ENCODE peak calls at places on chromosomes 5 and 9, in ten cellular contexts. One of them, this sample, is unnamed.

GRCh38 chr5:33491941-33492340 is 51.2 kb downstream of the TARS1 start:
- DNase-seq in CD4-positive, alpha-beta memory T cell: no peak
- DNase-seq in cardiac muscle cell: no peak
- DNase-seq in activated naive CD8-positive, alpha-beta T cell treated with anti-CD3 and anti-CD28 coated beads, Interleukin-2, amount 50 U/mL, for 24 hours: no peak
- DNase-seq in neuronal stem cell: no peak
- DNase-seq in right cardiac atrium: no peak
- DNase-seq in GM12865: no peak
- DNase-seq in H9: no peak
- DNase-seq in NCI-H69: no peak
- DNase-seq in ELR: no peak
- DNase-seq in this sample: no peak

GRCh38 chr9:135067091-135067710 is 20.3 kb upstream of the OLFM1 start:
- DNase-seq in CD4-positive, alpha-beta memory T cell: no peak
- DNase-seq in neuronal stem cell: no peak
- DNase-seq in H9: no peak
- DNase-seq in GM12865: no peak
- DNase-seq in activated naive CD8-positive, alpha-beta T cell treated with anti-CD3 and anti-CD28 coated beads, Interleukin-2, amount 50 U/mL, for 24 hours: no peak
- DNase-seq in right cardiac atrium: no peak
- DNase-seq in NCI-H69: no peak
- DNase-seq in ELR: no peak
- DNase-seq in cardiac muscle cell: no peak
- DNase-seq in this sample: no peak

GRCh38 chr9:104907278-104907951 is 20.5 kb downstream of the ABCA1 start:
- DNase-seq in GM12865: no peak
- DNase-seq in H9: no peak
- DNase-seq in neuronal stem cell: no peak
- DNase-seq in cardiac muscle cell: peak; percentile 92
- DNase-seq in right cardiac atrium: no peak
- DNase-seq in ELR: peak; percentile 90
- DNase-seq in activated naive CD8-positive, alpha-beta T cell treated with anti-CD3 and anti-CD28 coated beads, Interleukin-2, amount 50 U/mL, for 24 hours: no peak
- DNase-seq in CD4-positive, alpha-beta memory T cell: no peak
- DNase-seq in NCI-H69: no peak
- DNase-seq in this sample: no peak

GRCh38 chr9:78130004-78130403 is 98.4 kb upstream of the GNAQ start:
- DNase-seq in neuronal stem cell: no peak
- DNase-seq in cardiac muscle cell: peak; percentile 50
- DNase-seq in CD4-positive, alpha-beta memory T cell: no peak
- DNase-seq in right cardiac atrium: peak; percentile 30
- DNase-seq in H9: peak; percentile 86
- DNase-seq in GM12865: no peak
- DNase-seq in NCI-H69: peak; percentile 87
- DNase-seq in activated naive CD8-positive, alpha-beta T cell treated with anti-CD3 and anti-CD28 coated beads, Interleukin-2, amount 50 U/mL, for 24 hours: peak; percentile 8
- DNase-seq in ELR: peak; percentile 36
- DNase-seq in this sample: no peak

GRCh38 chr5:115096034-115096769 is 73.5 kb downstream of the TRIM36 start:
- DNase-seq in GM12865: no peak
- DNase-seq in ELR: peak; percentile 46
- DNase-seq in right cardiac atrium: no peak
- DNase-seq in CD4-positive, alpha-beta memory T cell: no peak
- DNase-seq in NCI-H69: peak; percentile 17
- DNase-seq in H9: no peak
- DNase-seq in neuronal stem cell: no peak
- DNase-seq in activated naive CD8-positive, alpha-beta T cell treated with anti-CD3 and anti-CD28 coated beads, Interleukin-2, amount 50 U/mL, for 24 hours: no peak
- DNase-seq in cardiac muscle cell: peak; percentile 5
- DNase-seq in this sample: peak; percentile 79

GRCh38 chr9:136848393-136849037 is 694 bp upstream of the PHPT1 start:
- DNase-seq in GM12865: peak; percentile 61
- DNase-seq in NCI-H69: peak; percentile 89
- DNase-seq in CD4-positive, alpha-beta memory T cell: no peak
- DNase-seq in neuronal stem cell: peak; percentile 27
- DNase-seq in H9: no peak
- DNase-seq in right cardiac atrium: peak; percentile 85
- DNase-seq in activated naive CD8-positive, alpha-beta T cell treated with anti-CD3 and anti-CD28 coated beads, Interleukin-2, amount 50 U/mL, for 24 hours: no peak
- DNase-seq in ELR: peak; percentile 55
- DNase-seq in cardiac muscle cell: peak; percentile 16
- DNase-seq in this sample: peak; percentile 36

GRCh38 chr9:25917593-25918426 is 239.6 kb upstream of the TUSC1 start:
- DNase-seq in right cardiac atrium: no peak
- DNase-seq in activated naive CD8-positive, alpha-beta T cell treated with anti-CD3 and anti-CD28 coated beads, Interleukin-2, amount 50 U/mL, for 24 hours: no peak
- DNase-seq in neuronal stem cell: no peak
- DNase-seq in NCI-H69: peak; percentile 48
- DNase-seq in cardiac muscle cell: no peak
- DNase-seq in ELR: no peak
- DNase-seq in CD4-positive, alpha-beta memory T cell: no peak
- DNase-seq in GM12865: no peak
- DNase-seq in H9: no peak
- DNase-seq in this sample: no peak

GRCh38 chr5:115168829-115169391 is 798 bp downstream of the TRIM36 start:
- DNase-seq in ELR: peak; percentile 39
- DNase-seq in neuronal stem cell: peak; percentile 44
- DNase-seq in CD4-positive, alpha-beta memory T cell: no peak
- DNase-seq in cardiac muscle cell: no peak
- DNase-seq in GM12865: peak; percentile 33
- DNase-seq in NCI-H69: peak; percentile 84
- DNase-seq in right cardiac atrium: no peak
- DNase-seq in activated naive CD8-positive, alpha-beta T cell treated with anti-CD3 and anti-CD28 coated beads, Interleukin-2, amount 50 U/mL, for 24 hours: peak; percentile 13
- DNase-seq in H9: peak; percentile 37
- DNase-seq in this sample: no peak

GRCh38 chr5:58497956-58498942 is 7.0 kb downstream of the GAPT start:
- DNase-seq in H9: peak; percentile 37
- DNase-seq in NCI-H69: peak; percentile 64
- DNase-seq in right cardiac atrium: no peak
- DNase-seq in GM12865: no peak
- DNase-seq in cardiac muscle cell: peak; percentile 67
- DNase-seq in CD4-positive, alpha-beta memory T cell: no peak
- DNase-seq in activated naive CD8-positive, alpha-beta T cell treated with anti-CD3 and anti-CD28 coated beads, Interleukin-2, amount 50 U/mL, for 24 hours: no peak
- DNase-seq in neuronal stem cell: peak; percentile 12
- DNase-seq in ELR: peak; percentile 54
- DNase-seq in this sample: no peak

GRCh38 chr9:115593587-115594091 is 475.7 kb upstream of the TNC start:
- DNase-seq in cardiac muscle cell: peak; percentile 68
- DNase-seq in GM12865: peak; percentile 24
- DNase-seq in right cardiac atrium: no peak
- DNase-seq in CD4-positive, alpha-beta memory T cell: no peak
- DNase-seq in NCI-H69: peak; percentile 52
- DNase-seq in activated naive CD8-positive, alpha-beta T cell treated with anti-CD3 and anti-CD28 coated beads, Interleukin-2, amount 50 U/mL, for 24 hours: no peak
- DNase-seq in neuronal stem cell: peak; percentile 53
- DNase-seq in H9: peak; percentile 36
- DNase-seq in ELR: peak; percentile 81
- DNase-seq in this sample: no peak

GRCh38 chr5:178074266-178074952 is 38.9 kb upstream of the N4BP3 start:
- DNase-seq in GM12865: peak; percentile 24
- DNase-seq in activated naive CD8-positive, alpha-beta T cell treated with anti-CD3 and anti-CD28 coated beads, Interleukin-2, amount 50 U/mL, for 24 hours: peak; percentile 30
- DNase-seq in right cardiac atrium: no peak
- DNase-seq in ELR: peak; percentile 29
- DNase-seq in cardiac muscle cell: peak; percentile 15
- DNase-seq in NCI-H69: peak; percentile 33
- DNase-seq in H9: no peak
- DNase-seq in neuronal stem cell: no peak
- DNase-seq in CD4-positive, alpha-beta memory T cell: no peak
- DNase-seq in this sample: peak; percentile 24

GRCh38 chr9:744790-745456 is 96.6 kb upstream of the DMRT1 start:
- DNase-seq in cardiac muscle cell: peak; percentile 35
- DNase-seq in right cardiac atrium: peak; percentile 89
- DNase-seq in NCI-H69: no peak
- DNase-seq in GM12865: no peak
- DNase-seq in H9: no peak
- DNase-seq in ELR: no peak
- DNase-seq in CD4-positive, alpha-beta memory T cell: no peak
- DNase-seq in neuronal stem cell: no peak
- DNase-seq in activated naive CD8-positive, alpha-beta T cell treated with anti-CD3 and anti-CD28 coated beads, Interleukin-2, amount 50 U/mL, for 24 hours: no peak
- DNase-seq in this sample: no peak

GRCh38 chr5:154543380-154543779 is 65.4 kb upstream of the HAND1 start:
- DNase-seq in NCI-H69: no peak
- DNase-seq in cardiac muscle cell: peak; percentile 39
- DNase-seq in activated naive CD8-positive, alpha-beta T cell treated with anti-CD3 and anti-CD28 coated beads, Interleukin-2, amount 50 U/mL, for 24 hours: no peak
- DNase-seq in CD4-positive, alpha-beta memory T cell: no peak
- DNase-seq in neuronal stem cell: no peak
- DNase-seq in ELR: no peak
- DNase-seq in GM12865: peak; percentile 43
- DNase-seq in H9: no peak
- DNase-seq in right cardiac atrium: no peak
- DNase-seq in this sample: no peak

GRCh38 chr9:129514497-129514867 is 106.4 kb downstream of the C9orf50 start:
- DNase-seq in cardiac muscle cell: no peak
- DNase-seq in H9: no peak
- DNase-seq in neuronal stem cell: no peak
- DNase-seq in GM12865: no peak
- DNase-seq in right cardiac atrium: no peak
- DNase-seq in ELR: no peak
- DNase-seq in NCI-H69: no peak
- DNase-seq in activated naive CD8-positive, alpha-beta T cell treated with anti-CD3 and anti-CD28 coated beads, Interleukin-2, amount 50 U/mL, for 24 hours: no peak
- DNase-seq in CD4-positive, alpha-beta memory T cell: no peak
- DNase-seq in this sample: no peak

GRCh38 chr9:127968046-127968445 is 12.7 kb downstream of the EEIG1 start:
- DNase-seq in H9: no peak
- DNase-seq in ELR: peak; percentile 90
- DNase-seq in activated naive CD8-positive, alpha-beta T cell treated with anti-CD3 and anti-CD28 coated beads, Interleukin-2, amount 50 U/mL, for 24 hours: peak; percentile 46
- DNase-seq in GM12865: no peak
- DNase-seq in NCI-H69: peak; percentile 49
- DNase-seq in cardiac muscle cell: no peak
- DNase-seq in right cardiac atrium: no peak
- DNase-seq in CD4-positive, alpha-beta memory T cell: no peak
- DNase-seq in neuronal stem cell: no peak
- DNase-seq in this sample: no peak

GRCh38 chr5:610011-610743 is 2.0 kb upstream of the CEP72 start:
- DNase-seq in GM12865: no peak
- DNase-seq in neuronal stem cell: no peak
- DNase-seq in cardiac muscle cell: no peak
- DNase-seq in H9: no peak
- DNase-seq in CD4-positive, alpha-beta memory T cell: no peak
- DNase-seq in ELR: no peak
- DNase-seq in right cardiac atrium: peak; percentile 44
- DNase-seq in NCI-H69: no peak
- DNase-seq in activated naive CD8-positive, alpha-beta T cell treated with anti-CD3 and anti-CD28 coated beads, Interleukin-2, amount 50 U/mL, for 24 hours: no peak
- DNase-seq in this sample: no peak

GRCh38 chr5:79795764-79796398 is 106.2 kb downstream of the CMYA5 start:
- DNase-seq in GM12865: no peak
- DNase-seq in ELR: peak; percentile 7
- DNase-seq in activated naive CD8-positive, alpha-beta T cell treated with anti-CD3 and anti-CD28 coated beads, Interleukin-2, amount 50 U/mL, for 24 hours: no peak
- DNase-seq in cardiac muscle cell: peak; percentile 66
- DNase-seq in NCI-H69: peak; percentile 19
- DNase-seq in H9: no peak
- DNase-seq in neuronal stem cell: no peak
- DNase-seq in right cardiac atrium: peak; percentile 75
- DNase-seq in CD4-positive, alpha-beta memory T cell: no peak
- DNase-seq in this sample: peak; percentile 15

GRCh38 chr5:169070413-169070812 is 230.5 kb downstream of the SLIT3 start:
- DNase-seq in ELR: no peak
- DNase-seq in GM12865: no peak
- DNase-seq in CD4-positive, alpha-beta memory T cell: no peak
- DNase-seq in neuronal stem cell: no peak
- DNase-seq in cardiac muscle cell: no peak
- DNase-seq in right cardiac atrium: no peak
- DNase-seq in H9: no peak
- DNase-seq in NCI-H69: no peak
- DNase-seq in activated naive CD8-positive, alpha-beta T cell treated with anti-CD3 and anti-CD28 coated beads, Interleukin-2, amount 50 U/mL, for 24 hours: no peak
- DNase-seq in this sample: no peak

GRCh38 chr5:84287964-84288363 is 96.7 kb downstream of the EDIL3 start:
- DNase-seq in CD4-positive, alpha-beta memory T cell: no peak
- DNase-seq in activated naive CD8-positive, alpha-beta T cell treated with anti-CD3 and anti-CD28 coated beads, Interleukin-2, amount 50 U/mL, for 24 hours: no peak
- DNase-seq in neuronal stem cell: no peak
- DNase-seq in cardiac muscle cell: peak; percentile 88
- DNase-seq in right cardiac atrium: no peak
- DNase-seq in ELR: peak; percentile 83
- DNase-seq in H9: no peak
- DNase-seq in GM12865: peak; percentile 41
- DNase-seq in NCI-H69: peak; percentile 31
- DNase-seq in this sample: peak; percentile 93

GRCh38 chr9:124254261-124254682 is 3.5 kb upstream of the NEK6 start:
- DNase-seq in NCI-H69: no peak
- DNase-seq in ELR: no peak
- DNase-seq in cardiac muscle cell: no peak
- DNase-seq in H9: no peak
- DNase-seq in neuronal stem cell: no peak
- DNase-seq in CD4-positive, alpha-beta memory T cell: no peak
- DNase-seq in activated naive CD8-positive, alpha-beta T cell treated with anti-CD3 and anti-CD28 coated beads, Interleukin-2, amount 50 U/mL, for 24 hours: peak; percentile 49
- DNase-seq in GM12865: peak; percentile 96
- DNase-seq in right cardiac atrium: no peak
- DNase-seq in this sample: peak; percentile 74

GRCh38 chr5:124240732-124241131 is 505.7 kb downstream of the ZNF608 start:
- DNase-seq in cardiac muscle cell: no peak
- DNase-seq in right cardiac atrium: no peak
- DNase-seq in ELR: no peak
- DNase-seq in neuronal stem cell: no peak
- DNase-seq in GM12865: no peak
- DNase-seq in H9: no peak
- DNase-seq in activated naive CD8-positive, alpha-beta T cell treated with anti-CD3 and anti-CD28 coated beads, Interleukin-2, amount 50 U/mL, for 24 hours: no peak
- DNase-seq in NCI-H69: no peak
- DNase-seq in CD4-positive, alpha-beta memory T cell: no peak
- DNase-seq in this sample: no peak

GRCh38 chr9:18056993-18057369 is 417.0 kb upstream of the ADAMTSL1 start:
- DNase-seq in ELR: no peak
- DNase-seq in activated naive CD8-positive, alpha-beta T cell treated with anti-CD3 and anti-CD28 coated beads, Interleukin-2, amount 50 U/mL, for 24 hours: no peak
- DNase-seq in CD4-positive, alpha-beta memory T cell: no peak
- DNase-seq in GM12865: peak; percentile 64
- DNase-seq in neuronal stem cell: no peak
- DNase-seq in right cardiac atrium: no peak
- DNase-seq in H9: no peak
- DNase-seq in NCI-H69: no peak
- DNase-seq in cardiac muscle cell: no peak
- DNase-seq in this sample: no peak

GRCh38 chr5:78779771-78780616 is 131.4 kb upstream of the LHFPL2 start:
- DNase-seq in neuronal stem cell: no peak
- DNase-seq in H9: no peak
- DNase-seq in NCI-H69: peak; percentile 30
- DNase-seq in ELR: peak; percentile 83
- DNase-seq in CD4-positive, alpha-beta memory T cell: no peak
- DNase-seq in cardiac muscle cell: peak; percentile 78
- DNase-seq in activated naive CD8-positive, alpha-beta T cell treated with anti-CD3 and anti-CD28 coated beads, Interleukin-2, amount 50 U/mL, for 24 hours: no peak
- DNase-seq in GM12865: no peak
- DNase-seq in right cardiac atrium: no peak
- DNase-seq in this sample: no peak

GRCh38 chr9:93225417-93225816 is 41.5 kb downstream of the WNK2 start:
- DNase-seq in GM12865: no peak
- DNase-seq in right cardiac atrium: no peak
- DNase-seq in activated naive CD8-positive, alpha-beta T cell treated with anti-CD3 and anti-CD28 coated beads, Interleukin-2, amount 50 U/mL, for 24 hours: no peak
- DNase-seq in H9: no peak
- DNase-seq in NCI-H69: no peak
- DNase-seq in ELR: no peak
- DNase-seq in CD4-positive, alpha-beta memory T cell: no peak
- DNase-seq in neuronal stem cell: no peak
- DNase-seq in cardiac muscle cell: no peak
- DNase-seq in this sample: peak; percentile 56

GRCh38 chr9:131733601-131734061 is 6.2 kb downstream of the RAPGEF1 start:
- DNase-seq in activated naive CD8-positive, alpha-beta T cell treated with anti-CD3 and anti-CD28 coated beads, Interleukin-2, amount 50 U/mL, for 24 hours: peak; percentile 56
- DNase-seq in GM12865: peak; percentile 60
- DNase-seq in NCI-H69: peak; percentile 50
- DNase-seq in cardiac muscle cell: peak; percentile 97
- DNase-seq in neuronal stem cell: no peak
- DNase-seq in H9: peak; percentile 48
- DNase-seq in CD4-positive, alpha-beta memory T cell: no peak
- DNase-seq in ELR: peak; percentile 93
- DNase-seq in right cardiac atrium: peak; percentile 64
- DNase-seq in this sample: peak; percentile 92

GRCh38 chr5:96043471-96043870 is 81.8 kb upstream of the ELL2 start:
- DNase-seq in NCI-H69: no peak
- DNase-seq in right cardiac atrium: no peak
- DNase-seq in H9: no peak
- DNase-seq in cardiac muscle cell: no peak
- DNase-seq in activated naive CD8-positive, alpha-beta T cell treated with anti-CD3 and anti-CD28 coated beads, Interleukin-2, amount 50 U/mL, for 24 hours: no peak
- DNase-seq in neuronal stem cell: no peak
- DNase-seq in GM12865: no peak
- DNase-seq in CD4-positive, alpha-beta memory T cell: no peak
- DNase-seq in ELR: no peak
- DNase-seq in this sample: no peak

GRCh38 chr5:5575461-5575860 is 153.0 kb downstream of the ICE1 start:
- DNase-seq in ELR: no peak
- DNase-seq in activated naive CD8-positive, alpha-beta T cell treated with anti-CD3 and anti-CD28 coated beads, Interleukin-2, amount 50 U/mL, for 24 hours: no peak
- DNase-seq in NCI-H69: peak; percentile 27
- DNase-seq in right cardiac atrium: no peak
- DNase-seq in cardiac muscle cell: no peak
- DNase-seq in neuronal stem cell: no peak
- DNase-seq in CD4-positive, alpha-beta memory T cell: no peak
- DNase-seq in H9: no peak
- DNase-seq in GM12865: no peak
- DNase-seq in this sample: no peak

GRCh38 chr5:169933127-169933526 is 47.2 kb downstream of the INSYN2B start:
- DNase-seq in CD4-positive, alpha-beta memory T cell: no peak
- DNase-seq in cardiac muscle cell: no peak
- DNase-seq in right cardiac atrium: no peak
- DNase-seq in GM12865: no peak
- DNase-seq in neuronal stem cell: no peak
- DNase-seq in activated naive CD8-positive, alpha-beta T cell treated with anti-CD3 and anti-CD28 coated beads, Interleukin-2, amount 50 U/mL, for 24 hours: no peak
- DNase-seq in H9: no peak
- DNase-seq in ELR: no peak
- DNase-seq in NCI-H69: peak; percentile 79
- DNase-seq in this sample: no peak

This sample was measured in MV-4-11.